ENCODE peak calls at places on chromosome 2, in six cellular contexts. X is nephron progenitor cell; L is activated CD8-positive, alpha-beta T cell treated with anti-CD3 and anti-CD28 coated beads, Interleukin-2, amount 10 ng/mL, durations not matched to agents 7 days and 5 days; Q is dorsolateral prefrontal cortex; E is astrocyte; K is activated T-helper 1 cell treated with anti-CD3 and anti-CD28 coated beads, Interleukin-2, amount 50 U/mL, for 16 hours. G is an unnamed sample.
A peak's percentile ranks its signal among the peaks of the same experiment; 100 is the strongest.

GRCh38 chr2:240344904-240345303 is 90.6 kb upstream of the GPC1 start:
- DNase-seq in X (no peak), L (no peak), Q (no peak), E (no peak), K (no peak), G (no peak)

GRCh38 chr2:152106464-152106863 is 7.6 kb upstream of the CACNB4 start:
- DNase-seq in X (no peak), L (no peak), Q (no peak), E (no peak), K (no peak), G (no peak)

GRCh38 chr2:86223682-86224560 is 24.7 kb downstream of the MRPL35 start:
- DNase-seq in X (no peak), L (no peak), Q (no peak), E (peak; percentile 51), K (no peak), G (peak; percentile 52)

GRCh38 chr2:84443477-84443876 is 15.6 kb downstream of the SUCLG1 start:
- DNase-seq in X (no peak), L (no peak), Q (no peak), E (peak; percentile 14), K (no peak), G (peak; percentile 33)

GRCh38 chr2:74849228-74849892 is 15.4 kb downstream of the HK2 start:
- DNase-seq in X (no peak), L (peak; percentile 57), Q (no peak), E (no peak), K (no peak), G (peak; percentile 63)

GRCh38 chr2:60514886-60515407 is 38.5 kb downstream of the BCL11A start:
- DNase-seq in X (no peak), L (no peak), Q (no peak), E (no peak), K (no peak), G (no peak)

GRCh38 chr2:33011941-33012340 is 65.2 kb downstream of the LTBP1 start:
- DNase-seq in X (no peak), L (no peak), Q (no peak), E (no peak), K (no peak), G (peak; percentile 21)

GRCh38 chr2:151106805-151107490 is 154.7 kb downstream of the RBM43 start:
- DNase-seq in X (no peak), L (no peak), Q (no peak), E (peak; percentile 4), K (no peak), G (no peak)

GRCh38 chr2:9752441-9753275 is 90.6 kb upstream of the TAF1B start:
- DNase-seq in X (no peak), L (peak; percentile 87), Q (no peak), E (peak; percentile 64), K (peak; percentile 78), G (peak; percentile 49)

GRCh38 chr2:231714639-231715498 is 6.5 kb downstream of the PTMA start:
- DNase-seq in X (peak; percentile 91), L (peak; percentile 85), Q (peak; percentile 64), E (no peak), K (peak; percentile 61), G (no peak)